ENCODE peak calls at places on chromosomes 2 and 18, in four cellular contexts. X is body of pancreas, K is choroid plexus epithelial cell, H is brain microvascular endothelial cell. Y is an unnamed sample.

GRCh38 chr18:49851624-49852023 is 38.3 kb upstream of the ACAA2 start:
- DNase-seq in K (no peak), X (no peak), H (no peak), Y (no peak)

GRCh38 chr2:144372484-144373195 is 147.3 kb downstream of the ZEB2 start:
- DNase-seq in X (no peak), K (no peak), H (no peak), Y (no peak)

GRCh38 chr18:6219116-6219717 is 195.5 kb downstream of the L3MBTL4 start:
- DNase-seq in K (peak), H (peak), X (peak), Y (no peak)

GRCh38 chr18:42578781-42579180 is 536.7 kb downstream of the RIT2 start:
- DNase-seq in H (peak), K (peak), X (no peak), Y (no peak)

GRCh38 chr2:238238766-238239551 is 879 bp downstream of the HES6 start:
- DNase-seq in X (peak), H (no peak), K (no peak), Y (no peak)

GRCh38 chr2:12502759-12503158 is 214.0 kb upstream of the TRIB2 start:
- DNase-seq in X (no peak), K (no peak), H (no peak), Y (no peak)

GRCh38 chr18:21452808-21453511 is 147.5 kb downstream of the ESCO1 start:
- DNase-seq in K (no peak), H (no peak), X (no peak), Y (no peak)

GRCh38 chr2:218648473-218649100 is 10.8 kb downstream of the ZNF142 start:
- DNase-seq in X (peak), K (peak), H (peak), Y (no peak)

GRCh38 chr2:238525990-238526389 is 99.3 kb downstream of the ASB1 start:
- DNase-seq in K (no peak), X (no peak), H (no peak), Y (no peak)

GRCh38 chr2:199940373-199940772 is 14.9 kb downstream of the TYW5 start:
- DNase-seq in H (no peak), K (peak), X (no peak), Y (no peak)

GRCh38 chr18:75173125-75173432 is 35.9 kb downstream of the PTGR3 start:
- DNase-seq in X (no peak), K (peak), H (no peak), Y (no peak)

GRCh38 chr2:236073246-236073645 is 94.9 kb downstream of the GBX2 start:
- DNase-seq in X (no peak), K (no peak), H (no peak), Y (no peak)

DNA sequence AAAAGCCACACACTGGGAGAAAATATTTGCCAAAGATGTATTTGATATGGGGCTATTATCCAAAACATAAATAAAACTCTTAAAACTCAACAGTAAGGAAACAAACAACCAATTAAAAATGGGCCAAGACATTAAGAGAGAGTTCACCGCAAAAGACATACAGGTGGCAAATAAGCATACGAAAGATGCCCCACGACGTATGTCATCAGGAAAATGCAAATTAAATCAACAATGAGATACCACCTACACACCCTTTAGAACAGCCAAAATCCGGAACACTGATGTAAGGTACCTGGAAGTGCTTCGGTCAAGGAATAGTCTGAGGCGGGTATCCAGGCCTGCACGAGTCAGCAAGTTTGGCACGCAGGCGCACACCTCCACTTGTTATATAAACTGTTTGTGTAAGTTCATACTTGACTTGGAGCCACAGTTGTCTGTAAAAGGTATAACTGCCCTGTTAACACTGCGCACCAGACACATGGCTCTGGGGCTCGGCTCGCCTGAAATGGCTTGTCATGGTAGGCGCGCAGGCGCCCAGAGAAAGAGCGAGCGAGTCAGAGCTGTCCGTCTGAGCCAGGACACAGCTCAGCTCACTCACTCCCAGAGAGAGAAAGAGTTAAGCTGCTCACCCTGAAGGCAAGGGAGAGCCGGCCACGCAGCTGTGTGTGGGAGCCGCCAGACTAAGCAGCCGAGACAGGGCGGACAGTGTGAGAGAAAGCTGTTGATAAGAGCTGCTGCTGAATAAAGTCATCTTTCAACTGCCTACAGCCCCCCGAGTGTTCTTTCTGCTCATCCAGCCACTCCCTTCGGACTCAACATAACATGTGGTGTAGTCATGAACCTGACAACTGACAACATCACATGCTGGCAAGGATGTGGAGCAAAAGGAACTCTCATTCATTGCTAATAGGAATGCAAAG is 87.3 kb downstream of the HNRNPLL start:
- DNase-seq in X (peak), H (peak), K (peak), Y (no peak)
- H3K4me3 ChIP-seq in X (no peak), H (no peak), K (no peak), Y (peak)

GRCh38 chr2:101781326-101781725 is 83.8 kb downstream of the MAP4K4 start:
- DNase-seq in K (no peak), H (no peak), X (no peak), Y (no peak)
- H3K4me3 ChIP-seq in K (no peak), H (no peak), X (no peak), Y (no peak)

GRCh38 chr18:57432118-57432517 is 3.1 kb upstream of the ONECUT2 start:
- DNase-seq in X (no peak), H (no peak), K (no peak), Y (no peak)

GRCh38 chr18:57434177-57434535 is 1.0 kb upstream of the ONECUT2 start:
- DNase-seq in K (no peak), X (no peak), H (no peak), Y (no peak)

GRCh38 chr18:57434536-57435494 is at the start of gene ONECUT2:
- DNase-seq in K (peak), X (peak), H (peak), Y (peak)

GRCh38 chr18:57432765-57433400 is 2.3 kb upstream of the ONECUT2 start:
- DNase-seq in X (no peak), K (no peak), H (no peak), Y (no peak)

DNA sequence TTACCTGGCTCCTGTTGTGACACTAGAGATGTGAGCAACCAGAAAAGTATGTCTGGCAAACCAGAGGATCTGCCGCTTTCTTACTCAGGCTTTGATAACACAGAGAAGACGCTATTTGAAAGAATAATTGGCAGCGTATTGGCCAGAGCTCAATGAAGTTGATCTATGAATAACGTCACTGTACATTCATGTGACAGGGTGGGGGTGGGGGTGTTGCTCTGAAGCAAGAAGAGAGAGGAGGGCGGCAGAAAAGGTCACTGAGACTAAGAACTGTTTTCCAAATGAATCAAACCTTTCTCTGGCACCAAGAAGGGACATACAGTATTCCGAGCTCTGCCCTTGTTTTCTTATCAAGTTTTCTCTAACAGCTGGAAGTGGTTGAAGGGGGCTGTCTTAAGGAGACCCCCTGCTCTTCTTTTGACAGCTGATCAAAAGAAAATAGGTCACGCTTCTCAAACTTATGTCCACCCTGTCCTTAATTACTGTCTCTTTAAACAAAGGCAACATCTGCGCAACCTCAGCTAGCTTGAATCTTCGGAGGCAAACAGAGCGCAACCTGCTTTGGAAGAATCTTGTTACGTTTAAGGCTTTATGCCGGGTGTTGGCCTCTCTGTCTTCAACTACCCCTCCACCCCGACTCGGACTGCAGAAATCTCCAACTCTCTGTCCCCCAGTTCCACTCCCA is 1.5 kb upstream of the ONECUT2 start:
- DNase-seq in K (no peak), H (no peak), X (no peak), Y (no peak)
- H3K4me3 ChIP-seq in K (no peak), H (no peak), X (no peak), Y (no peak)

DNA sequence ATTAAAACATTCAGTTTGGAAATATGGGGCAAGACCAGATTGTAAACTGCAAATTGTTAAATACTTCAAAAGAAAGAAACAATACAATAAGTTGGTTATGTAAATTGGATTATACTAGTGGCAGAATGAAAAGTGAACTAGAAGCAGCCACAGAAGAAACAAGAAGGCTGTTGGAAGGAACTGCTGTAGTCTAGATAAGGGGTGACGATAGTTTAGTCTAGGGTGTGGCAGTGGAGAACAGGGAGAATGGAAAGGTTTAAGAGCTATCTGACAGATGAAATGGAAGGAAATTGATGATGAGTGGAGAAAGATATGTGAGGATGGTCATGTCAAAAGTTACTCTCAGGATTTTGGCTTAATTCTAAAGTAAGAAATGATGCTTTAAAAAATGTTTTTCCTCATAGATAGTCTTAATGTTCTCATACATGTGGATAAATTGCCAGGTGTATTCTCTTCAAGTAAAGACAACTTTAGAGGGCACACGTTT is 179.7 kb downstream of the GPD2 start:
- DNase-seq in H (no peak), K (no peak), X (no peak), Y (no peak)
- H3K4me3 ChIP-seq in H (no peak), K (no peak), X (no peak), Y (no peak)